ENCODE peak calls at places on chromosomes 5 and 9, in four cellular contexts. V is NCI-H69, T is fibroblast of villous mesenchyme, Z is amygdala. K is an unnamed sample.

GRCh38 chr9:76817489-76817888 is 53.3 kb downstream of the PCA3 start:
- DNase-seq in V (no peak), T (peak; percentile 83), Z (no peak), K (peak; percentile 53)

GRCh38 chr9:134432471-134432870 is 106.2 kb downstream of the RXRA start:
- DNase-seq in T (no peak), Z (no peak), V (no peak), K (no peak)

GRCh38 chr5:142758062-142758802 is 11.9 kb upstream of the ARHGAP26 start:
- DNase-seq in V (no peak), Z (no peak), T (no peak), K (no peak)

GRCh38 chr9:133419005-133419404 is 1.2 kb upstream of the REXO4 start:
- DNase-seq in V (no peak), T (no peak), Z (no peak), K (no peak)

GRCh38 chr5:3059488-3059887 is 308.0 kb upstream of the IRX2 start:
- DNase-seq in V (no peak), T (no peak), Z (no peak), K (no peak)

GRCh38 chr9:38390851-38391250 is 1.7 kb upstream of the ALDH1B1 start:
- DNase-seq in Z (no peak), V (no peak), T (no peak), K (no peak)

GRCh38 chr5:139896718-139897117 is 101.1 kb downstream of the PSD2 start:
- DNase-seq in Z (no peak), V (no peak), T (no peak), K (no peak)

GRCh38 chr9:94250456-94250855 is 8.6 kb upstream of the ZNF169 start:
- DNase-seq in T (no peak), V (peak; percentile 90), Z (no peak), K (no peak)

GRCh38 chr5:135608761-135609443 is 30.1 kb upstream of the CXCL14 start:
- DNase-seq in V (no peak), Z (no peak), T (no peak), K (no peak)

GRCh38 chr9:70169222-70169621 is 89.6 kb upstream of the SMC5 start:
- DNase-seq in V (no peak), Z (no peak), T (no peak), K (no peak)

GRCh38 chr5:143244000-143244736 is 159.3 kb downstream of the NR3C1 start:
- DNase-seq in V (no peak), Z (no peak), T (peak; percentile 98), K (peak; percentile 96)

GRCh38 chr5:125045647-125046046 is 299.2 kb upstream of the ZNF608 start:
- DNase-seq in Z (no peak), T (no peak), V (peak; percentile 36), K (no peak)

GRCh38 chr9:38289486-38290275 is 102.8 kb upstream of the ALDH1B1 start:
- DNase-seq in T (no peak), Z (no peak), V (no peak), K (no peak)

GRCh38 chr5:132496631-132497487 is 6.3 kb upstream of the IRF1 start:
- DNase-seq in V (peak; percentile 89), Z (peak; percentile 53), T (peak; percentile 93), K (peak; percentile 84)

GRCh38 chr9:116998305-116998704 is 311.2 kb downstream of the TRIM32 start:
- DNase-seq in V (no peak), T (peak; percentile 13), Z (no peak), K (peak; percentile 11)

GRCh38 chr9:69153707-69154521 is 20.2 kb upstream of the TJP2 start:
- DNase-seq in T (no peak), Z (no peak), V (no peak), K (no peak)

GRCh38 chr9:84990416-84990815 is 320.9 kb downstream of the NTRK2 start:
- DNase-seq in V (no peak), Z (peak; percentile 46), T (no peak), K (no peak)

GRCh38 chr9:84397822-84398221 is 57.3 kb upstream of the SLC28A3 start:
- DNase-seq in V (no peak), Z (no peak), T (peak; percentile 32), K (peak; percentile 57)

GRCh38 chr5:42813533-42813932 is 1.8 kb upstream of the SELENOP start:
- DNase-seq in Z (peak; percentile 3), V (no peak), T (no peak), K (no peak)

GRCh38 chr5:40021007-40021406 is 596.2 kb upstream of the DAB2 start:
- DNase-seq in V (no peak), Z (no peak), T (no peak), K (no peak)

GRCh38 chr5:57190593-57190992 is 16.7 kb downstream of the GPBP1 start:
- DNase-seq in Z (no peak), T (no peak), V (no peak), K (no peak)

GRCh38 chr9:113187935-113188595 is 33.0 kb downstream of the FKBP15 start:
- DNase-seq in Z (no peak), T (peak; percentile 97), V (no peak), K (peak; percentile 95)

GRCh38 chr9:21028476-21028875 is 3.0 kb downstream of the HACD4 start:
- DNase-seq in V (no peak), Z (peak; percentile 10), T (peak; percentile 18), K (no peak)

GRCh38 chr5:170896779-170897178 is 35.0 kb downstream of the RANBP17 start:
- DNase-seq in V (peak; percentile 14), Z (peak; percentile 7), T (peak; percentile 41), K (peak; percentile 68)

GRCh38 chr5:74766348-74766886 is 500 bp downstream of the GFM2 start:
- DNase-seq in Z (no peak), V (peak; percentile 73), T (peak; percentile 72), K (peak; percentile 51)

GRCh38 chr9:631596-631995 is 209.9 kb upstream of the DMRT1 start:
- DNase-seq in T (no peak), Z (no peak), V (no peak), K (no peak)

GRCh38 chr5:116448450-116448849 is 126.2 kb downstream of the SEMA6A start:
- DNase-seq in T (no peak), Z (no peak), V (peak; percentile 56), K (no peak)

GRCh38 chr5:154385236-154385512 is 60.6 kb upstream of the SAP30L start:
- DNase-seq in T (no peak), Z (no peak), V (peak; percentile 48), K (no peak)

GRCh38 chr9:95771556-95772280 is 103.8 kb upstream of the ERCC6L2 start:
- DNase-seq in T (peak; percentile 88), V (peak; percentile 74), Z (peak; percentile 31), K (peak; percentile 61)

GRCh38 chr5:149837680-149838269 is 106.8 kb downstream of the PDE6A start:
- DNase-seq in T (peak; percentile 72), V (peak; percentile 51), Z (no peak), K (peak; percentile 77)

K was measured in fibroblast of pulmonary artery.